ENCODE peak calls at places on chromosomes 4 and X, in nine cellular contexts. B, F, Z, G, U, T, X, A and J are unnamed samples.

GRCh38 chr4:147109800-147110199 is 164.1 kb upstream of the TTC29 start:
- DNase-seq in F (no peak), X (no peak), U (no peak), B (no peak), A (no peak), T (no peak), G (no peak), Z (no peak), J (no peak)

GRCh38 chr4:137032242-137032641 is 500.1 kb downstream of the PCDH18 start:
- DNase-seq in G (no peak), U (no peak), B (no peak), F (no peak), T (no peak), X (no peak), Z (no peak), A (no peak), J (no peak)

GRCh38 chr4:16706251-16706650 is 192.2 kb downstream of the LDB2 start:
- DNase-seq in F (no peak), Z (no peak), B (no peak), T (no peak), A (no peak), U (no peak), X (no peak), G (no peak), J (no peak)

GRCh38 chr4:125266901-125267601 is 47.7 kb upstream of the FAT4 start:
- DNase-seq in X (no peak), B (no peak), A (no peak), Z (peak), G (no peak), U (no peak), T (no peak), F (no peak), J (no peak)

GRCh38 chrX:20144491-20144890 is 2.9 kb upstream of the EIF1AX start:
- DNase-seq in U (no peak), Z (no peak), T (no peak), B (no peak), G (no peak), X (no peak), F (no peak), A (no peak), J (no peak)

GRCh38 chr4:89114100-89114499 is 2.8 kb downstream of the TIGD2 start:
- DNase-seq in A (no peak), T (no peak), F (no peak), X (no peak), B (no peak), G (no peak), Z (no peak), U (no peak), J (no peak)

GRCh38 chr4:164977243-164978164 is at the start of gene TRIM61:
- DNase-seq in U (no peak), T (no peak), F (peak), Z (no peak), X (no peak), A (peak), G (peak), B (no peak), J (peak)

GRCh38 chrX:15749642-15750610 is 11.9 kb downstream of the CA5B start:
- DNase-seq in Z (no peak), X (no peak), U (no peak), B (no peak), T (peak), F (no peak), G (peak), A (no peak), J (peak)

GRCh38 chr4:173878701-173879100 is 348.7 kb upstream of the HAND2 start:
- DNase-seq in B (no peak), T (no peak), G (no peak), U (no peak), A (peak), F (no peak), X (no peak), Z (peak), J (no peak)

GRCh38 chr4:158581161-158581560 is 59.5 kb downstream of the RXFP1 start:
- DNase-seq in X (no peak), G (no peak), T (no peak), U (no peak), B (no peak), A (no peak), Z (no peak), F (no peak), J (no peak)

GRCh38 chr4:81162752-81163458 is 52.1 kb downstream of the PRKG2 start:
- DNase-seq in X (no peak), B (no peak), A (no peak), Z (no peak), U (no peak), T (no peak), G (no peak), F (no peak), J (no peak)

GRCh38 chr4:69881173-69881773 is 21.3 kb upstream of the SULT1E1 start:
- DNase-seq in Z (peak), X (no peak), T (peak), G (peak), U (no peak), A (peak), B (no peak), F (no peak), J (no peak)

GRCh38 chrX:23742174-23742692 is 843 bp downstream of the ACOT9 start:
- DNase-seq in F (no peak), X (peak), U (no peak), B (peak), Z (peak), A (peak), G (peak), T (peak), J (peak)

GRCh38 chrX:45859407-45859806 is 658.7 kb upstream of the DIPK2B start:
- DNase-seq in Z (no peak), B (no peak), F (no peak), U (no peak), T (no peak), G (no peak), A (no peak), X (no peak), J (no peak)

GRCh38 chr4:146648384-146648783 is 9.7 kb downstream of the POU4F2 start:
- DNase-seq in F (no peak), A (peak), T (no peak), G (no peak), U (no peak), B (no peak), X (no peak), Z (no peak), J (no peak)

GRCh38 chr4:38188631-38189101 is 228.5 kb downstream of the PTTG2 start:
- DNase-seq in X (no peak), F (no peak), Z (no peak), T (peak), U (no peak), G (peak), B (no peak), A (no peak), J (no peak)

GRCh38 chr4:88163286-88163685 is 4.8 kb upstream of the ABCG2 start:
- DNase-seq in B (no peak), F (no peak), T (no peak), G (no peak), U (no peak), Z (no peak), X (no peak), A (no peak), J (no peak)

GRCh38 chr4:101418466-101418865 is 71.1 kb upstream of the PPP3CA start:
- DNase-seq in A (no peak), T (no peak), Z (no peak), X (no peak), G (no peak), B (no peak), U (no peak), F (no peak), J (no peak)

GRCh38 chrX:131747173-131747572 is 203.3 kb downstream of the OR13H1 start:
- DNase-seq in B (peak), U (no peak), G (peak), Z (peak), F (no peak), T (peak), X (peak), A (peak), J (peak)

GRCh38 chr4:177093964-177094363 is 215.7 kb upstream of the NEIL3 start:
- DNase-seq in F (no peak), B (no peak), Z (no peak), A (peak), U (no peak), G (no peak), X (no peak), T (no peak), J (no peak)

GRCh38 chr4:155900402-155900801 is 3.1 kb upstream of the TDO2 start:
- DNase-seq in A (no peak), Z (peak), F (no peak), G (no peak), B (no peak), U (no peak), T (no peak), X (no peak), J (no peak)

GRCh38 chrX:150495496-150495895 is 72.9 kb upstream of the MTM1 start:
- DNase-seq in F (no peak), B (no peak), A (no peak), X (no peak), G (no peak), Z (no peak), T (no peak), U (no peak), J (no peak)

GRCh38 chr4:40000711-40001110 is 23.0 kb upstream of the PDS5A start:
- DNase-seq in X (no peak), Z (no peak), U (no peak), T (no peak), F (no peak), G (no peak), B (no peak), A (no peak), J (no peak)

GRCh38 chr4:145326491-145326890 is 146.1 kb upstream of the OTUD4 start:
- DNase-seq in Z (no peak), U (no peak), G (no peak), B (no peak), T (no peak), F (peak), X (no peak), A (no peak), J (no peak)

GRCh38 chrX:135384161-135384836 is 37.4 kb upstream of the SMIM10L2A start:
- DNase-seq in U (no peak), F (no peak), G (no peak), X (no peak), Z (no peak), T (no peak), B (no peak), A (no peak), J (no peak)

GRCh38 chr4:99457270-99457669 is 22.1 kb upstream of the ADH7 start:
- DNase-seq in A (no peak), X (no peak), F (no peak), T (no peak), U (no peak), Z (no peak), G (no peak), B (no peak), J (no peak)

GRCh38 chr4:108450236-108450898 is 170.0 kb upstream of the RPL34 start:
- DNase-seq in F (no peak), B (no peak), Z (no peak), G (no peak), X (no peak), T (no peak), U (no peak), A (no peak), J (no peak)

GRCh38 chrX:55135171-55135570 is 46.4 kb downstream of the PAGE2 start:
- DNase-seq in B (no peak), F (no peak), G (peak), A (peak), T (peak), Z (peak), U (peak), X (no peak), J (no peak)
- TF ChIP-seq CTCF in B (peak), F (peak), G (peak), A (peak), T (peak), Z (peak), U (peak), X (no peak), J (peak)

GRCh38 chr4:142091085-142091513 is 454.7 kb downstream of the IL15 start:
- DNase-seq in T (no peak), A (no peak), G (no peak), F (no peak), U (no peak), X (no peak), Z (peak), B (no peak), J (no peak)

GRCh38 chr4:142095886-142096605 is 459.7 kb downstream of the IL15 start:
- DNase-seq in U (no peak), Z (peak), A (no peak), X (no peak), F (no peak), T (no peak), B (peak), G (no peak), J (no peak)

GRCh38 chr4:142092941-142093340 is 456.6 kb downstream of the IL15 start:
- DNase-seq in U (no peak), X (no peak), B (no peak), F (no peak), A (no peak), Z (no peak), T (no peak), G (no peak), J (no peak)

GRCh38 chr4:142088906-142089305 is 452.5 kb downstream of the IL15 start:
- DNase-seq in B (peak), A (no peak), Z (no peak), T (no peak), F (no peak), G (no peak), U (no peak), X (no peak), J (no peak)

GRCh38 chr4:142091691-142092182 is 455.4 kb downstream of the IL15 start:
- DNase-seq in X (no peak), U (no peak), T (no peak), B (no peak), Z (peak), F (no peak), A (no peak), G (no peak), J (no peak)
- TF ChIP-seq EP300 in X (no peak), U (peak), T (no peak), B (no peak), Z (peak), F (no peak), A (peak), G (no peak), J (no peak)

DNA sequence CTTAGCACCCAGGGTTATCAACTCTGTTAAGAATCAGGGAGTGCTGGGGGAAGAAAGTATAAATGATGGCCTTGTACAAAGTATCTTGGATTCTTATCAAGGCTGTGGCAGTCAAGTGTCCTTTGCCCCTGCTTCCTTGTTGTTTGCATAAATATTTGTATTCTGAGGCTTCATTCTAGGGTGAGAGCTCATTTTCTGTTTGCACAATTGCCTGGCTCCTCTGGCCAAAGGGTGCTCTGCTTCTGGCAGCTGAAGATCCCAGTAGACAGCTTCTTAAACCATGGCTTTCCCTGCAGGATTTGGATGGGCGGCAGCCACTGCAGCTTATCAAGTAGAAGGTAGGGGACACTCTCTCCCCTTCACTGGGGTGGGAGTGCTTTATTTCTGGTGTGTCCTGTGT is at the start of gene GBA3:
- DNase-seq in X (no peak), F (no peak), B (no peak), Z (no peak), U (no peak), T (no peak), G (peak), A (no peak), J (no peak)
- TF ChIP-seq CTCF in X (no peak), F (no peak), B (no peak), Z (no peak), U (no peak), T (no peak), G (no peak), A (no peak), J (no peak)

DNA sequence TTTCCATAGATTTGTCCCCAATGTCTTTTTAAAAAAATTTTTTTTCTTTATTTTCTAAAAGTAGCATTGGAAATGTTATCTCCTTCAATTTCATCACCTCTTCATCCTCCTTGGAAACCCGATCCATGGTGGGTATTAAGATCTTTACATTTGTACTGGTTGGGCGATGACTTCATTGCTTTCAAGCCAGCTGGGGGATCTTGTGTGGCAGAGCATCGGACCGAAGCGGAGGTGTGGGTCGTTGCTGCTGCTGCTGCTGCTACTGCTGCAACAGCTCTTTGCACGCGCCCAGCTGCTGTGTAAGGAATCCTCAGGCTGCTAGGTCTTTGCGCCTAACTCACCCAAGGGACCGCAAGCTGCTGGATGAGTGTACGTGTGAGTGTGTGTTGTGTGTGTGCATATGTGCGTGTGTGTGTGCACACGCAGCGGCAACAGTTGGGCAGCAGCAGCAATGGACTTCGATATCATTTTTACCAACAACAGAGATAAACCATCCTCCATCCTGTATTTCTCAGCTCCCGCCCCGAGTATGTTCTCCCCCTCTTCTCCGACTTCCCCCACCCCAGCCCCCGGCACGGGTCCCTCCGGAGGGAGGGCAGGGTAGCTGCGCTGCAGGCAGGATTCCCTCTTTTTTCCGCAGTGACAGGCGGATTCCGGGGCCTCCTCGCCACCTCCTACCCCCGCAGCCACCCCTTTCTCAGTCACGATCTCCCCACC is 768 bp upstream of the CDKL5 start:
- DNase-seq in F (no peak), Z (peak), B (peak), A (peak), U (no peak), T (no peak), X (no peak), G (peak), J (peak)
- TF ChIP-seq EP300 in F (no peak), Z (no peak), B (no peak), A (no peak), U (no peak), T (no peak), X (no peak), G (no peak), J (no peak)

GRCh38 chrX:103686199-103687072 is at the start of gene MORF4L2:
- DNase-seq in B (peak), F (peak), X (peak), A (peak), G (peak), U (peak), T (peak), Z (peak), J (peak)

GRCh38 chrX:103688949-103689348 is 2.5 kb upstream of the MORF4L2 start:
- DNase-seq in U (no peak), Z (peak), X (no peak), F (no peak), T (no peak), A (peak), B (no peak), G (no peak), J (no peak)

GRCh38 chrX:103687696-103688191 is 1.2 kb upstream of the MORF4L2 start:
- DNase-seq in Z (peak), T (peak), B (peak), G (peak), A (peak), U (peak), F (no peak), X (peak), J (no peak)

GRCh38 chrX:103685396-103685795 is 1.1 kb downstream of the MORF4L2 start:
- DNase-seq in G (no peak), U (no peak), Z (peak), T (no peak), X (no peak), A (peak), B (no peak), F (no peak), J (no peak)

DNA sequence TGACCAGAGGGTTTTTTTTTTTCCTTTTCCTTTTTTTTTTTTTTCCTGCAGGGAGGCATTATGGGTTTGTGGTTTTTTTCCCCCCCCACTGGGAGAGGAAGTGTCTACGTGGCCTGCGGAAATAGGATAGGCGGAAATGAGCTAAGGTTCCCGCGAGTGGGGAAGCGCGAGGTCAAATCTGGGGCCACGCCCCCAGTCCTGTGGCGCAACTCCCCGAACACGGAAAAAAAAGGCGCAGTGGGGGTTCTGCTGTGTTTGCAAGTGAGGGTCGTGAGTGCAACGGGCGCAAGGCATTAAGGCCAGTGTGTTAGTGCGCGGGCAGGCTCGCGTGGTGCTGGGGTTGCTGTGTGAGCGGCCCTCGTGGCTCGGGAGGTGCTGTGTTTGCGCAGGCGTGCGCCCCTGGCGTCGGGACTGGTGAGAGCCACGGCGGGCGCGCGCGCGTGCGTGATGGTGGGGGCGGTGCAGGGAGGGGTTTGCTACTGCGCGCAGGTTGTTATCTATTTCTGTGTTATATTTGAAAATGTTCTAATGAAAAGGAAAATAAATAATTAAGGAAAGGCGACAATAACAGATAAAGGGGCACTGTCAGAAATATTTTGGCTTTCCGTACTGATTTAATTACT is 685 bp upstream of the MORF4L2 start:
- DNase-seq in B (peak), U (peak), G (peak), X (peak), F (peak), T (peak), Z (peak), A (peak), J (peak)
- TF ChIP-seq CTCF in B (peak), U (peak), G (peak), X (peak), F (no peak), T (peak), Z (no peak), A (peak), J (peak)